ENCODE peak calls at places on chromosome 17, in eight cellular contexts. U is CD4-positive, alpha-beta T cell; I is dorsolateral prefrontal cortex; A is prostate gland; B is esophagus muscularis mucosa; V is effector memory CD4-positive, alpha-beta T cell; D is upper lobe of right lung; F is CD4-positive, CD25-positive, alpha-beta regulatory T cell. E is an unnamed sample.

GRCh38 chr17:15261063-15261817 is 3.9 kb downstream of the PMP22 start:
- DNase-seq in B (peak), A (no peak), F (no peak), U (no peak), I (peak), D (peak), V (no peak), E (no peak)

GRCh38 chr17:31487063-31487647 is 95.7 kb downstream of the RAB11FIP4 start:
- DNase-seq in V (no peak), U (no peak), B (no peak), I (no peak), A (no peak), D (no peak), F (no peak), E (no peak)

GRCh38 chr17:81044764-81045589 is 10.0 kb downstream of the BAIAP2 start:
- DNase-seq in V (no peak), D (peak), B (peak), A (peak), F (no peak), I (no peak), U (no peak), E (no peak)

GRCh38 chr17:16662936-16663335 is 9.3 kb upstream of the ZNF624 start:
- DNase-seq in A (no peak), U (no peak), F (no peak), V (no peak), B (no peak), D (no peak), I (no peak), E (no peak)

GRCh38 chr17:77373298-77374169 is 232.8 kb downstream of the SEC14L1 start:
- DNase-seq in I (no peak), F (peak), U (peak), D (peak), B (no peak), A (no peak), V (no peak), E (no peak)

GRCh38 chr17:60229189-60229802 is 79.5 kb downstream of the CA4 start:
- DNase-seq in I (no peak), A (no peak), B (no peak), D (no peak), V (no peak), F (peak), U (no peak), E (no peak)

GRCh38 chr17:43667506-43668438 is 6.0 kb upstream of the MEOX1 start:
- DNase-seq in F (peak), V (no peak), B (no peak), D (no peak), U (no peak), A (no peak), I (no peak), E (no peak)

GRCh38 chr17:57699751-57700186 is 45.3 kb downstream of the CCDC182 start:
- DNase-seq in A (no peak), B (peak), V (no peak), U (no peak), I (no peak), F (no peak), D (no peak), E (no peak)

GRCh38 chr17:8020776-8021564 is 17.9 kb upstream of the ALOX15B start:
- DNase-seq in I (no peak), B (no peak), D (peak), V (no peak), A (no peak), U (no peak), F (no peak), E (no peak)

GRCh38 chr17:41456206-41456605 is 11.0 kb downstream of the KRT32 start:
- DNase-seq in U (no peak), D (no peak), V (no peak), B (no peak), A (no peak), F (no peak), I (no peak), E (no peak)

GRCh38 chr17:67585077-67585602 is 132.6 kb upstream of the NOL11 start:
- DNase-seq in B (no peak), A (no peak), U (no peak), F (no peak), V (no peak), D (no peak), I (no peak), E (peak)
- H3K27ac ChIP-seq in B (no peak), A (no peak), U (no peak), F (no peak), V (no peak), D (no peak), I (no peak), E (peak)

GRCh38 chr17:4110152-4110551 is 32.7 kb downstream of the ZZEF1 start:
- DNase-seq in U (no peak), F (peak), V (no peak), A (no peak), I (no peak), B (no peak), D (no peak), E (no peak)

GRCh38 chr17:4108397-4108796 is 34.4 kb downstream of the ZZEF1 start:
- DNase-seq in B (no peak), F (no peak), I (no peak), V (no peak), A (no peak), U (no peak), D (no peak), E (no peak)

GRCh38 chr17:4104506-4104905 is 38.3 kb downstream of the ZZEF1 start:
- DNase-seq in U (no peak), B (no peak), A (no peak), F (no peak), I (no peak), V (no peak), D (no peak), E (no peak)

GRCh38 chr17:4105232-4105631 is 37.6 kb downstream of the ZZEF1 start:
- DNase-seq in I (no peak), F (no peak), U (no peak), D (no peak), A (no peak), V (no peak), B (no peak), E (no peak)

DNA sequence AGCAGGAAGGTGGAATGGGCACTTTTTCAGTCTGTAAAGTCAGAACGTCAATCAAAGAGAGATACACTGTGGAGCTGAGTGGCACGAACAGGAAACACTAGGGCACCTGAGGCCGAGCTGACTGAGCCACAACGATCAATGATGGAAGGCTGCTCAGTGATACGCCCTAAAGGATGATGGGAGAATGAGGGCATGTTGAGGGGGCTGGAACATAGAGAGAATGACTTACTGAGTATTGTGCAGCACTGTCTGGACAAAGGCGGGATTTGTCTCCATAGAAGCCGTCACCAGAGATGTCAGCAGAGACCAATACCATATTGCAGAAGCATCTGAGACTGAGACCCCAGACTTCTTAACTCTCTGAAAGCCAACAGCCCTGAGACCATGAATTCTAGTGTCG is 33.4 kb downstream of the ZZEF1 start:
- DNase-seq in B (no peak), V (no peak), U (no peak), A (no peak), D (no peak), F (no peak), I (no peak), E (no peak)
- H3K27ac ChIP-seq in B (peak), V (peak), U (no peak), A (no peak), D (no peak), F (no peak), I (peak), E (no peak)

GRCh38 chr17:6530324-6530920 is 25.9 kb downstream of the PITPNM3 start:
- DNase-seq in V (no peak), I (peak), U (no peak), F (no peak), D (no peak), B (no peak), A (no peak), E (no peak)
- H3K27ac ChIP-seq in V (no peak), I (no peak), U (no peak), F (no peak), D (no peak), B (peak), A (no peak), E (no peak)

DNA sequence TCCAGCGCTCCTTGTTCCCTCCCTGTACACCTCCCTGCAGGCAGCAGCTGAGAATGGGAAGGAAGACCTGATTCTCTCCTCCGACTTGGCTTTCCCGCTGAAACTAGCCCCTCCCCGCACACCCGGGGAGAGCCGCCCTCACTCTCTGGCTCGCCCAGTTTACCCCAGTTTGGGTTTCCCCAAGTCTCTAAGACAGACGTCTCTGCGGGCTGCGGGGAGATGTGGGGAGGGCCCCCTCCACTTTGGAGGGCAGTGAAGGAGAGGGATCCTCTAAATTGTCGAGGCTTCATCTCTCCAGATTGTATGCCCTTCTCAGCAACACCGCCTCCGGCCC is 797 bp downstream of the GRB7 start:
- DNase-seq in B (no peak), F (peak), I (no peak), D (no peak), U (peak), A (peak), V (peak), E (no peak)
- H3K27ac ChIP-seq in B (no peak), F (no peak), I (no peak), D (peak), U (no peak), A (peak), V (no peak), E (peak)

DNA sequence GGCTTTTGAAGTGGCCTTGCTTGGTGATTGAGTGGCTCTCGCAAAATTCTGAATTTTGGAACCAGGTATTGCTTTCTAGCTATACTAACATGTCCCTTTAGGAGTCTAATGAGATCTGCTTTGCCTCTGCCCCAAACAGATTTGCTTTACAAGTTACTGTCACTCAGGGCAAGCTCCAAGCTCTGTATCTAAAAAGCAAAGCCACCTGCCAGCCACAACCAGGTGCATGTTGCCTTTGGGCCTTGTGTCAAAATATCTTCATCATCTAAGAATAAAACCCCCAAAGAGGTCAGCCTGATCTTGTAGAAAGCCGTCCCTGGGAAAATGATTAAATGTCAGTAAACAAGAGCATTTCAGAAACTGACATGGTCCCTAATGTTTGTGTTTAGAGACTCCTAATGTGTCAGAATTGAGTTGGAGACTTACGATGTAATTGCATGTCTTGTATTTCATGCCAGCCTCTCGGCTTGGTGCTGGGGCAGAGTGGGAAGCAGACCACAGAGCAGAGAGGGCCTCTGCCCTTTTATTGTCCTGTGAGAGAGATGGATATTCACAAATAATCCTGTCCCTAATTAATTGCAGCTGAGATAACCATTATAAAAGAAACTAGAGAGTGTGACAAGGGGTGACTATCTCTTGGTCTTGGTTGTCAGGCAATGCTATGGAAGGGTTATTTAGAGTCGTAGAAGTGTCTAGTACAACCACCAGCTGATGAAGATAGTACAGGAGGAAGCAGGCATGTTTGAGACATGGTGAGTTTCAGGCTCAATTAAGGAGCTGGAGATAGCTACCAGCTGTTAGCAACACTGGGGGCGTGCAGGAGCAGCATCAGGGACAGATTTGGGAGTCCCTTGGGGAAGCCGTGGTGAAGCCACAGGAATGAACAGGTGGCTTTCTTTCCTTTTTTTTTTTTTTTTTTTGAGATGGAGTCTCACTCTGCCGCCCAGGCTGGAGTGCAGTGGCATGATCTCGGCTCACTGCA is 90.7 kb downstream of the PITPNC1 start:
- DNase-seq in V (no peak), D (no peak), U (no peak), I (no peak), F (no peak), B (no peak), A (no peak), E (no peak)
- H3K27ac ChIP-seq in V (no peak), D (no peak), U (peak), I (peak), F (no peak), B (no peak), A (no peak), E (no peak)

E was measured in epithelial cell of prostate.